ENCODE peak calls at places on chromosomes 12 and 14, in six cellular contexts. K, Q, U, R, A and E are unnamed samples.
A peak's percentile ranks its signal among the peaks of the same experiment; 100 is the strongest.

GRCh38 chr12:7907009-7907408 is 29.0 kb downstream of the SLC2A3 start:
- ATAC-seq in A (peak; percentile 58), Q (peak; percentile 99), U (no peak), K (peak; percentile 97), R (peak; percentile 92), E (no peak)

GRCh38 chr12:100698518-100698917 is 96.1 kb upstream of the ANO4 start:
- ATAC-seq in A (no peak), K (no peak), U (no peak), Q (no peak), R (no peak), E (no peak)

GRCh38 chr12:92356405-92356804 is 210.8 kb upstream of the BTG1 start:
- ATAC-seq in R (no peak), K (no peak), A (peak; percentile 58), U (no peak), Q (no peak), E (no peak)

GRCh38 chr12:87661770-87662402 is 367.3 kb downstream of the C12orf50 start:
- ATAC-seq in K (peak; percentile 77), Q (peak; percentile 85), A (peak; percentile 95), U (no peak), R (no peak), E (no peak)

GRCh38 chr14:67875175-67876006 is 55.8 kb downstream of the RAD51B start:
- ATAC-seq in K (no peak), U (no peak), Q (no peak), A (no peak), R (no peak), E (no peak)

GRCh38 chr12:56137853-56138571 is 9.9 kb downstream of the ESYT1 start:
- ATAC-seq in K (no peak), Q (no peak), U (no peak), A (no peak), R (no peak), E (no peak)

GRCh38 chr12:116152268-116152667 is 125.2 kb downstream of the MED13L start:
- ATAC-seq in R (no peak), Q (no peak), A (peak; percentile 80), U (no peak), K (no peak), E (no peak)

GRCh38 chr12:169528-170360 is 44.2 kb downstream of the SLC6A12 start:
- ATAC-seq in U (no peak), A (peak; percentile 54), Q (peak; percentile 57), R (peak; percentile 76), K (peak; percentile 65), E (no peak)

GRCh38 chr14:75216427-75217006 is 40.1 kb upstream of the TMED10 start:
- ATAC-seq in Q (no peak), R (no peak), K (no peak), A (no peak), U (no peak), E (no peak)
- TF ChIP-seq EP300 in Q (no peak), R (no peak), K (no peak), A (no peak), U (no peak), E (no peak)

GRCh38 chr12:104297477-104298113 is 5.9 kb upstream of the EID3 start:
- ATAC-seq in A (no peak), R (no peak), K (no peak), Q (no peak), U (peak; percentile 62), E (no peak)

GRCh38 chr12:104295954-104296353 is 7.6 kb upstream of the EID3 start:
- ATAC-seq in A (no peak), Q (peak; percentile 28), K (peak; percentile 7), U (no peak), R (no peak), E (no peak)

GRCh38 chr12:104299842-104300481 is 3.6 kb upstream of the EID3 start:
- ATAC-seq in Q (peak; percentile 6), U (no peak), R (no peak), K (no peak), A (no peak), E (no peak)

GRCh38 chr12:104294845-104295674 is 8.5 kb upstream of the EID3 start:
- ATAC-seq in R (no peak), U (no peak), K (no peak), Q (peak; percentile 23), A (no peak), E (no peak)

GRCh38 chr12:104296718-104297117 is 6.8 kb upstream of the EID3 start:
- ATAC-seq in A (no peak), Q (no peak), U (no peak), K (no peak), R (no peak), E (no peak)
- H3K4me1 ChIP-seq in A (no peaks in the 10 kb centered on the region), Q (peaks cover 85% of the 10 kb centered on the region), U (peaks cover 67% of the 10 kb centered on the region), K (peaks cover 81% of the 10 kb centered on the region), R (no peaks in the 10 kb centered on the region), E (no peaks in the 10 kb centered on the region)

GRCh38 chr12:88750867-88751543 is 170.7 kb upstream of the KITLG start:
- ATAC-seq in Q (no peak), U (no peak), K (no peak), A (no peak), R (no peak), E (no peak)
- TF ChIP-seq EP300 in Q (no peak), U (no peak), K (no peak), A (no peak), R (no peak), E (no peak)

GRCh38 chr12:111435661-111436201 is 30.0 kb downstream of the SH2B3 start:
- ATAC-seq in U (peak; percentile 6), K (no peak), A (peak; percentile 10), Q (peak; percentile 2), R (no peak), E (no peak)
- H3K4me1 ChIP-seq in U (peaks cover 86% of the 10 kb centered on the region), K (peaks cover 19% of the 10 kb centered on the region), A (peaks cover 91% of the 10 kb centered on the region), Q (peaks cover 33% of the 10 kb centered on the region), R (peaks cover 22% of the 10 kb centered on the region), E (peaks cover 36% of the 10 kb centered on the region)

DNA sequence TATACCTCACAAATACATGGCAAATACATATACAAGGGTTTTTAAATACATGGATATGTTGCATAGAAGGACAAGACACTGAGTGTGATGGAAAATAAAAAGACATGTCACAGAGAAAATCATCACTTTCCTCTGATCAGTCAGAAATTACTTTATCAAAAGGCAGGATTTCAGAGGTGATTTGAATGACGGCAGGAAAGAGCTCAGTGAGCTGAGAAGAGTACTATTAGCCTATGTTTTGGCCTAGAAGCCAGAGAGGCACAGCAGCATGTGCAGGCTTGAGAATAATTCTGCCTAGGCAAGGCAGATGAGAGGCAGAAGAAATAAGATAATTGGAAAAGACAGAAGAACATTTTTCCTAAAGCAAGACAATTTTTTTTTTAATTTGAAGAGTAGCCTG is 94.9 kb downstream of the BCAT1 start:
- ATAC-seq in U (no peak), R (no peak), Q (no peak), K (no peak), A (no peak), E (no peak)
- TF ChIP-seq EP300 in U (no peak), R (no peak), Q (no peak), K (no peak), A (no peak), E (no peak)

DNA sequence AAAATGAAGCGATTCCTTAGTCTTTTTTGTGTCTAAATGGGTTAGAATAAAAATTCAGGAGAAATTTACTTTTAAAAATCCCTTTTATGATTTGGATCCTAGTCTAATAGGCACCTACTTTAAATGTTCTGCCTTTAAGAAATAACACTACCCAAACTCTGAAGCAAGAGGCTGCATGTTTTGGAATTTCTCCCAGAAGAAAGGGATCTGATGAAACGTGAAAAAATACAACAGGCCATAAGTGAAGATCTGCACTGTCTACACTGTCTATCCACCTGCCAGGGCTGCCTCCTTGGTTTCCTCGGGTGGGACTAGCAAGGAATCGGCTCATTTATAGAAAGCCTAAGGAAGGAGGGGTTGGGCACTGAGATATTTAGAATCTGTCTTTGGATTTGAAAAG is 22.1 kb downstream of the ACVR1B start:
- ATAC-seq in K (no peak), R (no peak), U (no peak), A (no peak), Q (no peak), E (peak; percentile 46)
- H3K4me1 ChIP-seq in K (peaks cover 77% of the 10 kb centered on the region), R (peaks cover 46% of the 10 kb centered on the region), U (peaks cover 52% of the 10 kb centered on the region), A (peaks cover 30% of the 10 kb centered on the region), Q (peaks cover 69% of the 10 kb centered on the region), E (peaks cover 52% of the 10 kb centered on the region)